ENCODE peak calls at places on chromosome 14, in seven cellular contexts. I, S, E, B, A, M and Y are unnamed samples. For H3K4me1, the result is how much of the 10 kb centered on the place peaks cover.

GRCh38 chr14:35965425-35965824 is 139.3 kb downstream of the BRMS1L start:
- DNase-seq in I (no peak), S (no peak), E (no peak), B (no peak), A (no peak), M (no peak), Y (no peak)

GRCh38 chr14:57871487-57872080 is 5.7 kb upstream of the SLC35F4 start:
- DNase-seq in I (no peak), S (peak), E (peak), B (peak), A (peak), M (no peak), Y (no peak)

GRCh38 chr14:53900499-53900898 is 56.1 kb downstream of the BMP4 start:
- DNase-seq in I (peak), S (no peak), E (no peak), B (no peak), A (no peak), M (peak), Y (no peak)

GRCh38 chr14:89720076-89720687 is 234.3 kb downstream of the EFCAB11 start:
- DNase-seq in I (no peak), S (peak), E (no peak), B (no peak), A (no peak), M (no peak), Y (no peak)

GRCh38 chr14:102772781-102773570 is 4.3 kb upstream of the TRAF3 start:
- DNase-seq in I (no peak), S (peak), E (peak), B (no peak), A (no peak), M (no peak), Y (no peak)

GRCh38 chr14:69559581-69560011 is 15.1 kb downstream of the CCDC177 start:
- DNase-seq in I (no peak), S (no peak), E (no peak), B (no peak), A (peak), M (no peak), Y (no peak)

GRCh38 chr14:32083789-32084188 is 6.7 kb downstream of the ARHGAP5 start:
- DNase-seq in I (no peak), S (no peak), E (no peak), B (no peak), A (no peak), M (no peak), Y (no peak)

GRCh38 chr14:97180304-97181200 is 383.4 kb downstream of the VRK1 start:
- DNase-seq in I (no peak), S (no peak), E (no peak), B (peak), A (no peak), M (no peak), Y (no peak)

GRCh38 chr14:46034305-46034704 is 617.3 kb downstream of the RPL10L start:
- DNase-seq in I (no peak), S (no peak), E (no peak), B (no peak), A (no peak), M (no peak), Y (no peak)
- TF ChIP-seq CTCF in I (no peak), S (no peak), E (no peak), B (no peak), A (no peak), M (no peak), Y (no peak)

GRCh38 chr14:95136631-95137030 is 20.7 kb downstream of the DICER1 start:
- DNase-seq in I (no peak), S (no peak), E (no peak), B (no peak), A (no peak), M (no peak), Y (no peak)

GRCh38 chr14:95137164-95137803 is 20.0 kb downstream of the DICER1 start:
- DNase-seq in I (no peak), S (no peak), E (no peak), B (no peak), A (no peak), M (no peak), Y (no peak)

GRCh38 chr14:95140060-95140858 is 17.1 kb downstream of the DICER1 start:
- DNase-seq in I (no peak), S (no peak), E (no peak), B (no peak), A (peak), M (no peak), Y (no peak)

GRCh38 chr14:95138876-95139275 is 18.5 kb downstream of the DICER1 start:
- DNase-seq in I (no peak), S (no peak), E (no peak), B (no peak), A (no peak), M (no peak), Y (no peak)

DNA sequence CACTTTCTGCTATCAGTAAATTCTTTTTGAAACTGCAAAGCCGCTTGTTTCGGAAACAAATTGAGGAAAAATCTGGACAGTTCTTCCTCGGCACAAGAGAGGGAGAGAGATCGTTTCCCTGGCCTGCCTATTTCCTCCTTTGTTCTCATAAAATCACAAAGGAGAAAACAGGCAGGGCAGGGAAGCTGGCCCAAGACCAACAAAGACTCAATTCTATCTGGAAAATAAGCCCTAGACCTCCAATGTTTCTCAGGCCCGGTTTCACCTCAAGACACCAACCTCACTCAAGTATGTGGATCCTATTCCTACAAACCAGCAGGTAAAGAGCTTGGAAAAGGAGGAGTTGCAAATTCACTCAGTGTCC is 19.5 kb downstream of the DICER1 start:
- DNase-seq in I (no peak), S (no peak), E (no peak), B (no peak), A (no peak), M (no peak), Y (no peak)
- H3K4me1 ChIP-seq in I (under half), S (under half), E (under half), B (under half), A (under half), M (half or more), Y (under half)

GRCh38 chr14:64698899-64699298 is 5.3 kb upstream of the PLEKHG3 start:
- DNase-seq in I (no peak), S (no peak), E (no peak), B (no peak), A (no peak), M (no peak), Y (no peak)
- H3K27ac ChIP-seq in I (peak), S (no peak), E (no peak), B (no peak), A (no peak), M (no peak), Y (no peak)

GRCh38 chr14:104316723-104317499 is 178.5 kb downstream of the KIF26A start:
- DNase-seq in I (no peak), S (no peak), E (no peak), B (no peak), A (no peak), M (no peak), Y (no peak)
- TF ChIP-seq CTCF in I (no peak), S (no peak), E (no peak), B (no peak), A (no peak), M (no peak), Y (no peak)

GRCh38 chr14:100128688-100129087 is 30.8 kb downstream of the DEGS2 start:
- DNase-seq in I (no peak), S (no peak), E (no peak), B (no peak), A (no peak), M (no peak), Y (no peak)
- H3K4me1 ChIP-seq in I (under half), S (under half), E (under half), B (under half), A (under half), M (under half), Y (under half)

DNA sequence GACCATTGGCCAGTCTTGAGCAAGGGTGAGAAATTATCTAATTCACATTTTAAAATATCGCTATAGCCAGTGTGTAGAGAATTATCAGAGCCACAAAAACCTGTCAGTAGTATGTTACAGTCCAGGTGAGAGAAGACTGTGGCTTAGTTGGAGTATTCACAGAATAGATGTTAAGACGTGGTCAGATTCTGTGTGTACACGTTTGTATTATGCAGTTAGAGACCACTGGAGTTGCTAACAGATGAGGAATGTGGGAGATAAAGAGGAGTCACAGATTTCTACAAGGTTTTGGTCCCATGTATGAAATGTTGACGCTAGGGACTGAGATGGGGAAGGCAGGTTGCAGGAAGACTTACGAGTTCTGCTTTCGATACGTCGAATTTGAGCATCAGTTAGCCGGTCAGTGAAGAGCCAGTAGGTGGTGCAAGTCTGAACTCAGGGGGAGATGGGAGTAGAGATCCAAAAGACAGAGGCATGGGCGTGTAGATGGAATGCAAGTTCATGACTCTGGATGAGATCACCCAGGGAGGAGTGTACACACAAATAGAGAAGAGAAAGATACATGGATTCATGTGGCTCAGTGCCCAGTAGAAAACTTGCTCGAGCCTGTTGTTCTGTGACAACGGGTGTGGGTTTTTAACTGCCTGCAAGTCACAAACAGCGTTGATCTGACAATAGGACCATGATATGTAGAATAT is 114.8 kb upstream of the FLRT2 start:
- DNase-seq in I (peak), S (no peak), E (no peak), B (peak), A (peak), M (no peak), Y (no peak)
- H3K27ac ChIP-seq in I (no peak), S (no peak), E (no peak), B (peak), A (peak), M (no peak), Y (no peak)

GRCh38 chr14:104991896-104992230 is 6.3 kb downstream of the CLBA1 start:
- DNase-seq in I (no peak), S (no peak), E (no peak), B (no peak), A (no peak), M (no peak), Y (no peak)

GRCh38 chr14:104994988-104995387 is 9.4 kb downstream of the CLBA1 start:
- DNase-seq in I (no peak), S (no peak), E (no peak), B (no peak), A (no peak), M (no peak), Y (no peak)

GRCh38 chr14:104993808-104994591 is 8.4 kb downstream of the CLBA1 start:
- DNase-seq in I (no peak), S (no peak), E (no peak), B (no peak), A (no peak), M (no peak), Y (no peak)

GRCh38 chr14:104993306-104993705 is 7.7 kb downstream of the CLBA1 start:
- DNase-seq in I (no peak), S (no peak), E (no peak), B (no peak), A (no peak), M (no peak), Y (no peak)

GRCh38 chr14:104992501-104992900 is 6.9 kb downstream of the CLBA1 start:
- DNase-seq in I (no peak), S (no peak), E (no peak), B (no peak), A (no peak), M (no peak), Y (no peak)
- TF ChIP-seq CTCF in I (no peak), S (no peak), E (no peak), B (no peak), A (no peak), M (no peak), Y (no peak)

GRCh38 chr14:61347771-61348443 is 26.5 kb downstream of the PRKCH start:
- DNase-seq in I (no peak), S (no peak), E (no peak), B (no peak), A (no peak), M (no peak), Y (no peak)
- H3K4me1 ChIP-seq in I (under half), S (half or more), E (half or more), B (under half), A (under half), M (half or more), Y (under half)